ENCODE peak calls at places on chromosomes 2 and 18, in seven cellular contexts. M is iPS-NIHi11; D is stimulated activated CD4-positive, alpha-beta T cell treated with anti-CD3 and anti-CD28 coated beads, Interleukin-12 subunit alpha, Interleukin-12 subunit beta, amount 100 ng/mL, for 48 hours; Z is activated B cell treated with CpG ODN at 0.5 μM for 24 hours; U is T-helper 1 cell; W is HepG2; S is GM03348. V is an unnamed sample.

GRCh38 chr2:2812117-2812516 is 481.0 kb upstream of the MYT1L start:
- DNase-seq in D (no peak), U (no peak), W (no peak), S (no peak), M (no peak), Z (no peak), V (no peak)

GRCh38 chr2:135948642-135949355 is 36.6 kb downstream of the DARS1 start:
- DNase-seq in S (peak; percentile 39), D (no peak), U (no peak), W (no peak), Z (no peak), M (no peak), V (peak; percentile 85)

GRCh38 chr2:61134141-61134540 is 27.8 kb upstream of the C2orf74 start:
- DNase-seq in M (no peak), W (peak; percentile 4), D (no peak), S (no peak), Z (no peak), U (no peak), V (no peak)

GRCh38 chr2:207432471-207432870 is 97.3 kb upstream of the CREB1 start:
- DNase-seq in S (peak; percentile 32), D (no peak), W (no peak), Z (no peak), M (no peak), U (no peak), V (peak; percentile 58)

GRCh38 chr2:207320381-207321159 is 154.8 kb upstream of the KLF7 start:
- DNase-seq in S (no peak), U (no peak), W (no peak), M (no peak), Z (no peak), D (no peak), V (no peak)

GRCh38 chr2:88690591-88691338 is 708 bp upstream of the RPIA start:
- DNase-seq in S (peak; percentile 6), W (peak; percentile 57), D (peak; percentile 34), M (peak; percentile 36), Z (no peak), U (peak; percentile 23), V (peak; percentile 72)

GRCh38 chr2:233416706-233417105 is 62.4 kb downstream of the DGKD start:
- DNase-seq in W (no peak), M (no peak), U (no peak), S (no peak), Z (no peak), D (no peak), V (no peak)

GRCh38 chr2:174829550-174829949 is 65.3 kb upstream of the CHRNA1 start:
- DNase-seq in D (no peak), U (no peak), W (no peak), S (no peak), Z (no peak), M (no peak), V (no peak)

GRCh38 chr2:197591706-197592072 is 75.8 kb downstream of the MOB4 start:
- DNase-seq in W (no peak), U (no peak), D (no peak), Z (no peak), S (no peak), M (no peak), V (no peak)

GRCh38 chr18:23881778-23882177 is 132.8 kb upstream of the TTC39C start:
- DNase-seq in S (no peak), D (no peak), Z (no peak), W (no peak), M (no peak), U (no peak), V (no peak)

GRCh38 chr18:6543330-6543908 is 128.7 kb upstream of the L3MBTL4 start:
- DNase-seq in Z (no peak), D (no peak), S (peak; percentile 56), M (peak; percentile 36), W (peak; percentile 14), U (no peak), V (peak; percentile 55)

GRCh38 chr2:208306291-208306690 is 40.2 kb downstream of the PIKFYVE start:
- DNase-seq in Z (no peak), S (peak; percentile 48), W (no peak), M (no peak), D (no peak), U (no peak), V (peak; percentile 48)

GRCh38 chr2:220619525-220620267 is 952.4 kb downstream of the EPHA4 start:
- DNase-seq in Z (no peak), U (no peak), D (no peak), M (no peak), S (no peak), W (no peak), V (peak; percentile 16)

GRCh38 chr2:11996618-11997017 is 250.2 kb downstream of the LPIN1 start:
- DNase-seq in W (no peak), Z (no peak), D (no peak), S (peak; percentile 51), U (no peak), M (no peak), V (peak; percentile 75)

GRCh38 chr2:196421880-196422279 is 217.6 kb upstream of the CCDC150 start:
- DNase-seq in W (no peak), M (no peak), U (no peak), S (no peak), D (no peak), Z (no peak), V (no peak)

GRCh38 chr18:34771958-34772357 is 61.9 kb downstream of the DTNA start:
- DNase-seq in D (no peak), S (peak; percentile 54), W (no peak), U (no peak), Z (no peak), M (no peak), V (peak; percentile 67)

V was measured in GM23248.